ENCODE peak calls at places on chromosomes 12 and 14, in nine cellular contexts. D is cardiac septum; X is Kasumi-1; G is small intestine; Q is heart left ventricle; F is mammary epithelial cell; J is activated CD4-positive, alpha-beta T cell treated with anti-CD3 and anti-CD28 coated beads, Interleukin-2, amount 10 ng/mL, durations not matched to agents 24 days and 14 days; E is esophagus muscularis mucosa; W is WTC11. Z is an unnamed sample.

GRCh38 chr12:56931474-56931978 is 2.7 kb downstream of the SDR9C7 start:
- DNase-seq in D (peak), X (peak), G (peak), Q (no peak), F (peak), J (peak), E (peak), W (no peak), Z (no peak)

GRCh38 chr12:66275040-66275439 is 27.3 kb upstream of the HELB start:
- DNase-seq in D (no peak), X (no peak), G (no peak), Q (no peak), F (no peak), J (no peak), E (no peak), W (no peak), Z (no peak)

GRCh38 chr14:30737916-30738315 is 115.8 kb downstream of the SCFD1 start:
- DNase-seq in D (no peak), X (no peak), G (no peak), Q (no peak), F (no peak), J (no peak), E (no peak), W (no peak), Z (no peak)

GRCh38 chr12:81520064-81520945 is 238.8 kb downstream of the PPFIA2 start:
- DNase-seq in D (no peak), X (no peak), G (peak), Q (no peak), F (peak), J (no peak), E (no peak), W (no peak), Z (no peak)

GRCh38 chr14:68939893-68940613 is 39.0 kb downstream of the ACTN1 start:
- DNase-seq in D (peak), X (no peak), G (peak), Q (peak), F (peak), J (no peak), E (no peak), W (peak), Z (peak)

GRCh38 chr12:6927999-6928702 is 392 bp downstream of the ATN1 start:
- DNase-seq in D (peak), X (no peak), G (no peak), Q (peak), F (no peak), J (no peak), E (no peak), W (no peak), Z (peak)

GRCh38 chr12:124381454-124382207 is 86.7 kb downstream of the RFLNA start:
- DNase-seq in D (peak), X (no peak), G (peak), Q (peak), F (peak), J (no peak), E (peak), W (no peak), Z (peak)

GRCh38 chr14:74459289-74459946 is 33.4 kb upstream of the SYNDIG1L start:
- DNase-seq in D (no peak), X (peak), G (peak), Q (no peak), F (peak), J (peak), E (no peak), W (peak), Z (no peak)

GRCh38 chr14:71803539-71804260 is 128.5 kb upstream of the RGS6 start:
- DNase-seq in D (no peak), X (no peak), G (no peak), Q (no peak), F (peak), J (no peak), E (no peak), W (no peak), Z (no peak)

GRCh38 chr14:32546246-32546645 is 217.1 kb downstream of the AKAP6 start:
- DNase-seq in D (no peak), X (no peak), G (no peak), Q (no peak), F (no peak), J (no peak), E (no peak), W (no peak), Z (no peak)

GRCh38 chr12:123062682-123063426 is 82.4 kb downstream of the ARL6IP4 start:
- DNase-seq in D (no peak), X (peak), G (peak), Q (peak), F (peak), J (no peak), E (no peak), W (no peak), Z (peak)

GRCh38 chr12:15688838-15689237 is 100.3 kb downstream of the EPS8 start:
- DNase-seq in D (no peak), X (no peak), G (no peak), Q (no peak), F (no peak), J (no peak), E (no peak), W (peak), Z (no peak)

Z was measured in right cardiac atrium.